ENCODE peak calls at places on chromosomes 11 and 22, in nine cellular contexts. O is anterior cingulate cortex; C is mesenteric fat pad; V is AG04450; S is CD4-positive, CD25-positive, alpha-beta regulatory T cell; Z is stimulated activated CD4-positive, alpha-beta T cell treated with anti-CD3 and anti-CD28 coated beads, Interleukin-4, amount 100 ng/mL, for 4 hours; I is AG10803; T is frontal cortex; G is EL. Y is an unnamed sample.

GRCh38 chr11:120208777-120209176 is 2.1 kb upstream of the OAF start:
- DNase-seq in I (peak; percentile 67), O (no peak), Z (no peak), G (peak; percentile 83), C (no peak), T (no peak), S (no peak), V (no peak), Y (no peak)

GRCh38 chr11:9459573-9460321 is 1.1 kb upstream of the ZNF143 start:
- DNase-seq in T (no peak), O (peak; percentile 27), V (peak; percentile 7), I (peak; percentile 67), G (peak; percentile 43), C (no peak), Z (peak; percentile 53), S (peak; percentile 10), Y (peak; percentile 21)

GRCh38 chr22:30204742-30205111 is 41.8 kb downstream of the LIF start:
- DNase-seq in G (peak; percentile 78), V (peak; percentile 72), Z (no peak), O (peak; percentile 19), C (no peak), S (no peak), T (peak; percentile 46), I (peak; percentile 96), Y (no peak)

GRCh38 chr11:93033093-93033492 is 63.6 kb downstream of the MTNR1B start:
- DNase-seq in S (no peak), C (no peak), I (no peak), G (no peak), T (no peak), Z (no peak), O (no peak), V (no peak), Y (no peak)

GRCh38 chr11:79253280-79253679 is 187.6 kb downstream of the TENM4 start:
- DNase-seq in Z (no peak), T (peak; percentile 51), V (no peak), O (peak; percentile 82), C (no peak), S (no peak), G (no peak), I (no peak), Y (no peak)

GRCh38 chr22:35783943-35784614 is 66.4 kb downstream of the APOL5 start:
- DNase-seq in T (no peak), C (no peak), O (no peak), S (no peak), I (peak; percentile 79), Z (no peak), G (peak; percentile 94), V (no peak), Y (no peak)

GRCh38 chr11:1281326-1281973 is 28.0 kb downstream of the TOLLIP start:
- DNase-seq in G (no peak), I (peak; percentile 43), T (no peak), O (no peak), C (no peak), Z (no peak), S (no peak), V (no peak), Y (no peak)

GRCh38 chr11:79440451-79441158 is at the start of gene TENM4:
- DNase-seq in T (peak; percentile 62), S (no peak), G (peak; percentile 39), V (peak; percentile 77), Z (no peak), I (peak; percentile 91), C (no peak), O (peak; percentile 52), Y (no peak)

GRCh38 chr11:77130763-77131513 is 2.9 kb downstream of the MYO7A start:
- DNase-seq in Z (no peak), V (no peak), I (peak; percentile 49), O (no peak), S (no peak), C (no peak), G (peak; percentile 85), T (peak; percentile 41), Y (no peak)